ENCODE peak calls at places on chromosome 10, in ten cellular contexts. U is pancreas, R is fibroblast of lung, G is adrenal gland, S is IMR-90, V is left lung, I is PC-3, A is fibroblast of the aortic adventitia, X is AG04450, Z is lung. K is an unnamed sample.

GRCh38 chr10:3820255-3820654 is 35.2 kb upstream of the KLF6 start:
- DNase-seq in U (no peak), R (no peak), G (no peak), S (no peak), V (no peak), I (no peak), A (no peak), X (no peak), Z (no peak), K (peak)

GRCh38 chr10:131419797-131420196 is 108.3 kb upstream of the TCERG1L start:
- DNase-seq in U (no peak), R (no peak), G (no peak), S (no peak), V (no peak), I (no peak), A (no peak), X (no peak), Z (no peak), K (no peak)

GRCh38 chr10:126563361-126563760 is 107.1 kb downstream of the C10orf90 start:
- DNase-seq in U (no peak), R (no peak), G (no peak), S (no peak), V (no peak), I (no peak), A (no peak), X (no peak), Z (no peak), K (no peak)

GRCh38 chr10:29993319-29993876 is 66.0 kb downstream of the JCAD start:
- DNase-seq in U (peak), R (no peak), G (peak), S (no peak), V (no peak), I (no peak), A (no peak), X (no peak), Z (no peak), K (no peak)

GRCh38 chr10:132388901-132389630 is 7.9 kb upstream of the PWWP2B start:
- DNase-seq in U (peak), R (no peak), G (peak), S (no peak), V (peak), I (no peak), A (no peak), X (no peak), Z (no peak), K (no peak)

GRCh38 chr10:130452096-130452495 is 315.9 kb downstream of the GLRX3 start:
- DNase-seq in U (no peak), R (no peak), G (no peak), S (no peak), V (no peak), I (no peak), A (no peak), X (no peak), Z (no peak), K (no peak)

GRCh38 chr10:3782099-3782455 is 2.9 kb downstream of the KLF6 start:
- DNase-seq in U (no peak), R (no peak), G (no peak), S (no peak), V (no peak), I (no peak), A (peak), X (no peak), Z (no peak), K (no peak)

GRCh38 chr10:74255214-74255613 is 104.2 kb downstream of the ADK start:
- DNase-seq in U (no peak), R (no peak), G (no peak), S (no peak), V (no peak), I (peak), A (no peak), X (no peak), Z (no peak), K (no peak)

GRCh38 chr10:100528123-100528884 is 1.4 kb downstream of the NDUFB8 start:
- DNase-seq in U (no peak), R (no peak), G (no peak), S (no peak), V (no peak), I (no peak), A (no peak), X (no peak), Z (no peak), K (no peak)

GRCh38 chr10:129771576-129772471 is 192.2 kb downstream of the EBF3 start:
- DNase-seq in U (no peak), R (no peak), G (no peak), S (no peak), V (peak), I (no peak), A (no peak), X (no peak), Z (no peak), K (no peak)

GRCh38 chr10:26440091-26440445 is 1.9 kb downstream of the APBB1IP start:
- DNase-seq in U (no peak), R (no peak), G (no peak), S (no peak), V (no peak), I (no peak), A (peak), X (no peak), Z (no peak), K (no peak)

GRCh38 chr10:132906836-132907235 is 35.5 kb downstream of the CFAP46 start:
- DNase-seq in U (peak), R (no peak), G (no peak), S (no peak), V (peak), I (no peak), A (no peak), X (no peak), Z (no peak), K (no peak)

GRCh38 chr10:130787252-130787651 is 524.3 kb downstream of the TCERG1L start:
- DNase-seq in U (no peak), R (no peak), G (peak), S (no peak), V (no peak), I (no peak), A (no peak), X (no peak), Z (no peak), K (no peak)

GRCh38 chr10:50622497-50623298 is 1.1 kb downstream of the SGMS1 start:
- DNase-seq in U (peak), R (peak), G (peak), S (peak), V (peak), I (peak), A (peak), X (no peak), Z (peak), K (peak)

GRCh38 chr10:132330486-132330833 is 1.5 kb upstream of the LRRC27 start:
- DNase-seq in U (no peak), R (no peak), G (no peak), S (no peak), V (no peak), I (no peak), A (no peak), X (no peak), Z (no peak), K (no peak)

GRCh38 chr10:113027574-113028392 is 77.7 kb downstream of the TCF7L2 start:
- DNase-seq in U (no peak), R (peak), G (no peak), S (no peak), V (no peak), I (no peak), A (no peak), X (no peak), Z (no peak), K (no peak)

GRCh38 chr10:123790132-123790885 is 101.3 kb downstream of the CPXM2 start:
- DNase-seq in U (no peak), R (no peak), G (no peak), S (no peak), V (no peak), I (no peak), A (no peak), X (no peak), Z (no peak), K (no peak)

GRCh38 chr10:110777017-110777416 is 94.7 kb upstream of the PDCD4 start:
- DNase-seq in U (no peak), R (no peak), G (no peak), S (no peak), V (no peak), I (no peak), A (no peak), X (no peak), Z (no peak), K (no peak)

GRCh38 chr10:22874189-22874854 is 53.5 kb upstream of the ARMC3 start:
- DNase-seq in U (no peak), R (no peak), G (no peak), S (no peak), V (no peak), I (no peak), A (peak), X (no peak), Z (no peak), K (no peak)

GRCh38 chr10:17782921-17783665 is 26.1 kb upstream of the MRC1 start:
- DNase-seq in U (no peak), R (no peak), G (no peak), S (peak), V (no peak), I (peak), A (peak), X (no peak), Z (no peak), K (peak)

GRCh38 chr10:49368256-49368655 is 27.6 kb downstream of the DRGX start:
- DNase-seq in U (no peak), R (no peak), G (no peak), S (no peak), V (no peak), I (no peak), A (no peak), X (no peak), Z (peak), K (no peak)

GRCh38 chr10:121077331-121077730 is 226.2 kb downstream of the WDR11 start:
- DNase-seq in U (no peak), R (no peak), G (no peak), S (no peak), V (no peak), I (no peak), A (no peak), X (no peak), Z (peak), K (no peak)

GRCh38 chr10:74825033-74825370 is 1.4 kb upstream of the KAT6B start:
- DNase-seq in U (peak), R (no peak), G (peak), S (no peak), V (peak), I (no peak), A (no peak), X (no peak), Z (peak), K (no peak)

GRCh38 chr10:126239844-126240243 is 148.4 kb downstream of the ADAM12 start:
- DNase-seq in U (no peak), R (no peak), G (no peak), S (no peak), V (no peak), I (no peak), A (no peak), X (no peak), Z (no peak), K (no peak)

GRCh38 chr10:133143200-133143533 is 16.9 kb upstream of the KNDC1 start:
- DNase-seq in U (no peak), R (no peak), G (no peak), S (no peak), V (peak), I (no peak), A (no peak), X (no peak), Z (no peak), K (no peak)

GRCh38 chr10:131025333-131025732 is 286.2 kb downstream of the TCERG1L start:
- DNase-seq in U (no peak), R (no peak), G (no peak), S (no peak), V (no peak), I (no peak), A (no peak), X (no peak), Z (no peak), K (no peak)

GRCh38 chr10:62095341-62096071 is 173.1 kb downstream of the RTKN2 start:
- DNase-seq in U (no peak), R (peak), G (no peak), S (peak), V (no peak), I (peak), A (peak), X (no peak), Z (peak), K (no peak)

GRCh38 chr10:101095550-101096213 is 33.9 kb downstream of the KAZALD1 start:
- DNase-seq in U (peak), R (peak), G (peak), S (peak), V (no peak), I (peak), A (peak), X (peak), Z (peak), K (peak)

GRCh38 chr10:24912214-24912613 is 40.2 kb downstream of the PRTFDC1 start:
- DNase-seq in U (no peak), R (peak), G (no peak), S (peak), V (no peak), I (peak), A (peak), X (no peak), Z (no peak), K (no peak)

GRCh38 chr10:47092822-47093221 is 181.6 kb downstream of the PTPN20 start:
- DNase-seq in U (no peak), R (no peak), G (no peak), S (no peak), V (peak), I (no peak), A (no peak), X (no peak), Z (no peak), K (no peak)

DNA sequence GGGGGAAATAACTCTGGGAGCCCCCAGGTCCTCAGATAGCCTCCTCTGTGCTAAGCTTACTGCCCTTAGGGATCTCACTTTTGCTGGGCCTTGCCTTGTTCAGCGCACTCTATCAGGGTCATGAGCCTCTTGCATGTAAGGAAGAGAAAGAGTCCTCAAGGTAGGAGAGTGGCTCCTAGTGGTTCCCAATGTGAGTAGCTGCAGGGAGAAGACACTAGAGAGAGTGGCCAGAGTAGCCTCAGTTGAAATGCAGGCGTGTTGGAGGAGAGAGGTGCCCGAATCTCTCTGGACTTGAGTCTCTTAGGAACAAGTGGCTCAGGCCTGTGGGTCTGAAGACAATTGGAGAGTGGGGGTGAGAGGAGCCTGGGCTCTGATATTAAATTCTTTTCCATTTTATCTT is 94.3 kb upstream of the SORCS3 start:
- DNase-seq in U (no peak), R (no peak), G (no peak), S (no peak), V (no peak), I (no peak), A (no peak), X (no peak), Z (peak), K (no peak)
- TF ChIP-seq CTCF in U (no peak), R (no peak), G (peak), S (no peak), V (no peak), I (no peak), A (no peak), X (no peak), Z (no peak), K (no peak)

DNA sequence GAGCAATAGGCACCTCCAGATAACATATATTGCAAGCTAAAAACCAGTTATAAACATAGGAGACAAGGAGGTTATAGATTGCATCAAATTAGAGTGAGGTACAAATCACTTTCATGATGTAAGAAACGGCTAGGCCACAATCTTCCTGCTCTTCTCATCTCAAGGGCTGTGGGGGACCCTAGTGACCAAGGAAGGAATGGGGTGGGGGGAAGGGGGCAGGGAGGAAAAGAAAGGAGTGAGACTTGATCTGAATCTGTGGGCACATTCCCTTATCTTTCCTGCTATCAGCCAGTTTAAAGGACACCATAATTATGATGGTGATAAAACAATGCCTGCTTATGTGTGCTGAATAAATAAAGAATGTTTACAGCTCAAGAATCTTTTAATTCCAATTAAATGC is 2.5 kb downstream of the SKIDA1 start:
- DNase-seq in U (no peak), R (no peak), G (no peak), S (no peak), V (no peak), I (no peak), A (no peak), X (no peak), Z (no peak), K (no peak)
- TF ChIP-seq CTCF in U (no peak), R (no peak), G (no peak), S (no peak), V (no peak), I (no peak), A (no peak), X (no peak), Z (no peak), K (no peak)

GRCh38 chr10:938954-939678 is 7.6 kb upstream of the LARP4B start:
- DNase-seq in U (no peak), R (no peak), G (no peak), S (no peak), V (no peak), I (no peak), A (peak), X (no peak), Z (no peak), K (no peak)
- TF ChIP-seq CTCF in U (no peak), R (no peak), G (no peak), S (no peak), V (no peak), I (no peak), A (no peak), X (no peak), Z (no peak), K (no peak)

GRCh38 chr10:71761541-71762113 is 11.7 kb downstream of the VSIR start:
- DNase-seq in U (peak), R (no peak), G (no peak), S (no peak), V (no peak), I (no peak), A (no peak), X (no peak), Z (no peak), K (no peak)
- TF ChIP-seq CTCF in U (no peak), R (no peak), G (peak), S (no peak), V (no peak), I (no peak), A (peak), X (no peak), Z (no peak), K (no peak)

GRCh38 chr10:127869329-127869728 is 23.4 kb downstream of the CLRN3 start:
- DNase-seq in U (no peak), R (no peak), G (no peak), S (no peak), V (no peak), I (no peak), A (no peak), X (no peak), Z (no peak), K (no peak)
- TF ChIP-seq CTCF in U (no peak), R (no peak), G (no peak), S (no peak), V (no peak), I (no peak), A (no peak), X (no peak), Z (no peak), K (no peak)

GRCh38 chr10:6537704-6538103 is 42.4 kb downstream of the PRKCQ start:
- DNase-seq in U (no peak), R (no peak), G (peak), S (no peak), V (no peak), I (no peak), A (no peak), X (no peak), Z (no peak), K (no peak)
- TF ChIP-seq CTCF in U (no peak), R (no peak), G (no peak), S (no peak), V (no peak), I (no peak), A (no peak), X (no peak), Z (no peak), K (no peak)

DNA sequence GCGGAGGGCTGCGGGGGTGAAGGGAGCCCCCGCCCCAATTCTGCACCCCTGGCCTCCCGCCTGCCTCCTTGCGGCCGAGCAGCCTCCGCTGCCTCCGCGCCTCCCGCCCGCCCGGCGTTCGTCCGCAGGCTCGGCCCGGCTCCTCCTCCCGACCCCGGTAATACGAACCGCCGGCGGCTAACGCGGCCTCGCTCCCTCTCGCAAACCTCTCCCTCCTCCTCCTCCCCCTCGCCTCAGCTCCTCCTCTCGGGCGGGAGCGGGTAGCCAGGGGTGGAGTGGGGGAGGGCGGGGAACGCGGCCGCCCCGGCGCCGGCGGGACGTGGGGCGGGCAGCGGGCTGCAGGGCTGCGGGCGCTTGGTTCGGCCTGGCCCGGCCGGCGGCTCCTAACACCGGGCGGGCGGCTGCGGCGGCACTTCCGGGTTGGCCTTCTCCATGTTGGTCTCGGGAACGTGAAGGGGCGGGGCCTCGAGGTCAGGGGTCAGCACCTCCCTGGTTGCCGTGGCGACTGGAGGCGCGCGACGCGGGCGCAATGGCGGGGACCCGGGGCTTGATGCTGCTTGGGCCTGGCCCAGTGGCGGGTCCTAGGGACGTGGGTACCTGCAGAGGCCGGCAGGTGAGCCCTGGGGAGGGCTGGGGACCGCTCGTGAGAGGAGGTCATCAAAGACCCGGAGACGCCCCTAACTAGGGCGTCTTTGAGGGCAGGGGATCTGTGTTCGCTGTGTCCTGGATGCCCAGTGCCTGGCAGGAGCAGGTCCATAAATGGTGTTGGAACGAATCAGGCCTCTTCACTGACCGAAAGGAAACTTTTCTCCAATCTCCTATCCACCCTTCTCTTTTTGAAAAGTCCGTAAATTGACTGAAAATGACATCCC is at the start of gene RAB11FIP2:
- DNase-seq in U (peak), R (peak), G (peak), S (peak), V (peak), I (peak), A (peak), X (peak), Z (peak), K (peak)
- TF ChIP-seq CTCF in U (no peak), R (peak), G (no peak), S (peak), V (no peak), I (no peak), A (peak), X (peak), Z (no peak), K (peak)

DNA sequence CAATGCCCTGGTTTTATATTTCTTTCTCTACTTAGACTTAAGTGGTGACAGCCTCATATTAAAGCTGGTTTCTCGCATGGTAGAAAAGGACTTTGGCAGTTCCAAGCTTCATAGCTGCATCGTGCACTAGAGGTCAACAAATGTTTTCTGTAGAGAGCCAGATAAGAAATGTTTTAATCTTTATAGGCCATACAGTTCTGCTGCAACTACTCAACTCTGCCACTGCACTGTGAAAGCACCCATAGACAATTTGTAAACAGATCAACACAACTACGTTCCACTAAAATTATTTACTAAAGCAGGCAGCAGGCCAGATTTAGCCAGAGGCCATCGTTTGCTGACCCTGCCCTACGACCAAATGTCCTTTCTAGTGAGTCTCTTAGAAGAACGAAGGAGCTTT is 36.7 kb downstream of the CSGALNACT2 start:
- DNase-seq in U (no peak), R (no peak), G (no peak), S (no peak), V (no peak), I (no peak), A (no peak), X (no peak), Z (no peak), K (no peak)
- TF ChIP-seq CTCF in U (no peak), R (no peak), G (no peak), S (no peak), V (no peak), I (no peak), A (no peak), X (no peak), Z (no peak), K (no peak)

K was measured in HFFc6.